ENCODE peak calls at places on chromosomes 3 and 15, in nine cellular contexts. K, U, M, H, Q, T, D, W and P are unnamed samples.

GRCh38 chr15:85742186-85742751 is 52.5 kb downstream of the KLHL25 start:
- DNase-seq in K (no peak), U (no peak), M (peak), H (no peak), Q (no peak), T (no peak), D (peak), W (no peak), P (no peak)

GRCh38 chr3:194844046-194844445 is 158.4 kb downstream of the FAM43A start:
- DNase-seq in K (no peak), U (no peak), M (no peak), H (no peak), Q (no peak), T (no peak), D (no peak), W (no peak), P (no peak)

GRCh38 chr15:60217161-60217560 is 180.6 kb downstream of the ANXA2 start:
- DNase-seq in K (no peak), U (no peak), M (no peak), H (no peak), Q (no peak), T (no peak), D (no peak), W (no peak), P (no peak)

GRCh38 chr3:197750863-197751737 is 1.4 kb downstream of the FYTTD1 start:
- DNase-seq in K (peak), U (peak), M (peak), H (peak), Q (no peak), T (peak), D (peak), W (peak), P (peak)

GRCh38 chr15:31004220-31004733 is 12.8 kb upstream of the MTMR10 start:
- DNase-seq in K (peak), U (no peak), M (no peak), H (no peak), Q (no peak), T (no peak), D (no peak), W (peak), P (peak)

GRCh38 chr15:29111705-29112281 is 157.8 kb downstream of the NSMCE3 start:
- DNase-seq in K (no peak), U (no peak), M (no peak), H (no peak), Q (no peak), T (no peak), D (no peak), W (no peak), P (no peak)

GRCh38 chr15:33027636-33028035 is 166.9 kb downstream of the FMN1 start:
- DNase-seq in K (no peak), U (no peak), M (no peak), H (no peak), Q (no peak), T (no peak), D (no peak), W (no peak), P (no peak)

GRCh38 chr3:52434491-52435115 is 10.3 kb downstream of the SEMA3G start:
- DNase-seq in K (no peak), U (no peak), M (no peak), H (no peak), Q (no peak), T (no peak), D (no peak), W (no peak), P (no peak)

GRCh38 chr3:62041681-62042080 is 331.7 kb downstream of the FEZF2 start:
- DNase-seq in K (no peak), U (no peak), M (no peak), H (no peak), Q (no peak), T (no peak), D (no peak), W (no peak), P (no peak)

GRCh38 chr3:84772841-84773240 is 185.9 kb upstream of the CADM2 start:
- DNase-seq in K (no peak), U (no peak), M (no peak), H (no peak), Q (no peak), T (no peak), D (no peak), W (no peak), P (no peak)

GRCh38 chr3:153829596-153830170 is 291.5 kb upstream of the ARHGEF26 start:
- DNase-seq in K (no peak), U (no peak), M (peak), H (no peak), Q (no peak), T (no peak), D (peak), W (no peak), P (no peak)

GRCh38 chr3:127037971-127038446 is 55.1 kb downstream of the PLXNA1 start:
- DNase-seq in K (no peak), U (no peak), M (peak), H (no peak), Q (no peak), T (no peak), D (no peak), W (no peak), P (no peak)

GRCh38 chr15:53611145-53611920 is 148.1 kb downstream of the WDR72 start:
- DNase-seq in K (no peak), U (peak), M (no peak), H (no peak), Q (no peak), T (no peak), D (peak), W (no peak), P (no peak)

GRCh38 chr3:170425491-170426239 is 7.0 kb downstream of the CLDN11 start:
- DNase-seq in K (no peak), U (no peak), M (no peak), H (no peak), Q (peak), T (no peak), D (no peak), W (no peak), P (no peak)

GRCh38 chr3:134685881-134686802 is 35.3 kb upstream of the KY start:
- DNase-seq in K (no peak), U (no peak), M (peak), H (no peak), Q (no peak), T (no peak), D (peak), W (no peak), P (no peak)

GRCh38 chr3:32109256-32109655 is 2.8 kb downstream of the GPD1L start:
- DNase-seq in K (no peak), U (no peak), M (peak), H (peak), Q (no peak), T (peak), D (peak), W (no peak), P (no peak)

GRCh38 chr15:88454867-88455810 is 12.0 kb downstream of the MRPL46 start:
- DNase-seq in K (peak), U (peak), M (peak), H (peak), Q (peak), T (no peak), D (peak), W (peak), P (peak)

GRCh38 chr3:193240436-193240849 is 579 bp upstream of the PLAAT1 start:
- DNase-seq in K (no peak), U (peak), M (no peak), H (peak), Q (no peak), T (no peak), D (no peak), W (peak), P (peak)

GRCh38 chr3:148477375-148477774 is 220.3 kb upstream of the AGTR1 start:
- DNase-seq in K (no peak), U (no peak), M (no peak), H (no peak), Q (no peak), T (no peak), D (no peak), W (no peak), P (no peak)

GRCh38 chr3:156694536-156694935 is 20.1 kb downstream of the TIPARP start:
- DNase-seq in K (no peak), U (no peak), M (peak), H (no peak), Q (no peak), T (no peak), D (no peak), W (no peak), P (no peak)

GRCh38 chr3:14949126-14949525 is 1.7 kb downstream of the NR2C2 start:
- DNase-seq in K (no peak), U (no peak), M (peak), H (no peak), Q (no peak), T (no peak), D (no peak), W (peak), P (no peak)

GRCh38 chr3:180684807-180685206 is 5.5 kb upstream of the CCDC39 start:
- DNase-seq in K (no peak), U (no peak), M (no peak), H (no peak), Q (no peak), T (no peak), D (no peak), W (no peak), P (no peak)

GRCh38 chr3:125310623-125311076 is 64.5 kb downstream of the ZNF148 start:
- DNase-seq in K (peak), U (no peak), M (no peak), H (no peak), Q (no peak), T (no peak), D (no peak), W (no peak), P (peak)

GRCh38 chr15:71532994-71533393 is 277.4 kb upstream of the NR2E3 start:
- DNase-seq in K (no peak), U (peak), M (peak), H (peak), Q (no peak), T (no peak), D (peak), W (peak), P (peak)

GRCh38 chr15:47333758-47334157 is 383.5 kb upstream of the SEMA6D start:
- DNase-seq in K (no peak), U (no peak), M (no peak), H (no peak), Q (no peak), T (no peak), D (no peak), W (no peak), P (no peak)

GRCh38 chr3:39405687-39406367 is 693 bp upstream of the RPSA start:
- DNase-seq in K (no peak), U (no peak), M (no peak), H (no peak), Q (no peak), T (no peak), D (no peak), W (no peak), P (no peak)

GRCh38 chr15:82158811-82159210 is 103.7 kb downstream of the EFL1 start:
- DNase-seq in K (no peak), U (no peak), M (no peak), H (peak), Q (no peak), T (no peak), D (no peak), W (no peak), P (no peak)

GRCh38 chr15:52427804-52428203 is 100.9 kb downstream of the MYO5A start:
- DNase-seq in K (peak), U (no peak), M (peak), H (peak), Q (no peak), T (no peak), D (peak), W (no peak), P (peak)

DNA sequence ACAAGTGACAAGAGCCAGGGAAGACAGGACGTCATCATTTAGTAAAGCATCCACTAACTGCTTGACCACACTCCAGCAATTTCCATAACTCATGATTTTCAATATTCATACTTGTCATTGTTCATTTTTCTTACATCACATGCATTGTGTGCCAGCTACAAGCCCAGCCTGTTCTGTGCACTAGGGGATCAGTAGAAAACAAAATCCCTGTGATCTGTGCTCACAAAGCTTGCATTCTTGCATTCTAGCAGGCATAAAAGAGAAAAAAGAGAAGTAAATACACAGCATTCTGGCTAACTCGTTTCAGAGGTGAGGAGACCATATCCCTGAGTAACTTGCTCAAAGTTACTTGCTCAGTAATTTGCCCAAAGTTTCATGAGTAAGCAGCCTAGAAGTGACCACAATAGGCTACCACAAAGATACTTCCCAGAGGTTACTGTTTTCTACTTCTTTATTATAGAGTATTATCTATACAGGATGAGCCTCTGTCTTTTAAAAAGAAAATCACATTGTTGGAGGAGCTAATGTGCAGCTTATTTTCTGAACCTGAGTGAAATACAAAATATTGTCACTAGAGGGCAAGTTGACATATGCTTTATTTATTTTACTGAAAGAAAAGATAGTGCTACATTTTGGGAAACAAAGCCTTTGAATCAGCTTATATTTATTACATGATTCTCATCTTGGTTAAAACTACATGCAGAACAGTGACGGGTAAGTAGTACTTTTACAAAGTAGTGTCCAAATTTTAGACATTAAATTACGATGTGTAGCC is 701.4 kb upstream of the LMCD1 start:
- DNase-seq in K (no peak), U (no peak), M (peak), H (no peak), Q (no peak), T (no peak), D (peak), W (no peak), P (no peak)
- TF ChIP-seq CTCF in K (no peak), U (no peak), M (no peak), H (peak), Q (peak), T (peak), D (no peak), W (peak), P (no peak)

GRCh38 chr3:5569152-5569551 is 381.6 kb downstream of the EDEM1 start:
- DNase-seq in K (no peak), U (no peak), M (no peak), H (no peak), Q (no peak), T (no peak), D (no peak), W (no peak), P (no peak)

GRCh38 chr3:5572168-5572567 is 384.7 kb downstream of the EDEM1 start:
- DNase-seq in K (no peak), U (no peak), M (no peak), H (no peak), Q (no peak), T (no peak), D (no peak), W (no peak), P (no peak)

GRCh38 chr3:5567113-5567512 is 379.6 kb downstream of the EDEM1 start:
- DNase-seq in K (no peak), U (no peak), M (no peak), H (no peak), Q (no peak), T (no peak), D (no peak), W (no peak), P (no peak)

GRCh38 chr3:5565026-5565425 is 377.5 kb downstream of the EDEM1 start:
- DNase-seq in K (no peak), U (no peak), M (no peak), H (no peak), Q (no peak), T (no peak), D (no peak), W (no peak), P (no peak)

DNA sequence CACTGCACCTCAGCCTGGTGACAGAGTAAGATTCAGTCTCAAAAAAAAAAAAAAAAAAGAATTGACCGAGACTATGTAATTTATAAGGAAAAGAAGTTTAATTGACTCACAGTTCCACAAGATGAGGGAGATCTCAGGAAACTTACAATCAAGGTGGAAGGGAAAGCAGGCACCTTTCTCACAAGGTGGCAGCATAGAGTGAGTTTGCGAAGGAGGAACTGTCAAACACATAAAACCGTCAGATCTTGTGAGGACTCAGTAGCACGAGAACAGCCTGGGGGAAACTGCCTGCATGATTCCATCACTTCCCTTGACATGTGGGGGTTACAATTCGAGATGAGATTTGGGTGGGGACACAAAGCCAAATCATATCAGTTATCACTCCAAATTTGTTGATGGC is 380.9 kb downstream of the EDEM1 start:
- DNase-seq in K (no peak), U (peak), M (no peak), H (peak), Q (no peak), T (no peak), D (no peak), W (no peak), P (peak)
- TF ChIP-seq CTCF in K (no peak), U (peak), M (no peak), H (no peak), Q (peak), T (no peak), D (no peak), W (no peak), P (no peak)

GRCh38 chr3:77500711-77501110 is 460.8 kb downstream of the ROBO2 start:
- DNase-seq in K (no peak), U (no peak), M (no peak), H (no peak), Q (no peak), T (no peak), D (no peak), W (no peak), P (no peak)

GRCh38 chr3:77506384-77506783 is 466.5 kb downstream of the ROBO2 start:
- DNase-seq in K (no peak), U (no peak), M (no peak), H (no peak), Q (no peak), T (no peak), D (no peak), W (no peak), P (no peak)
- TF ChIP-seq CTCF in K (no peak), U (no peak), M (no peak), H (no peak), Q (no peak), T (no peak), D (no peak), W (no peak), P (no peak)

GRCh38 chr3:6791161-6791560 is 69.8 kb upstream of the GRM7 start:
- DNase-seq in K (no peak), U (no peak), M (no peak), H (no peak), Q (no peak), T (no peak), D (no peak), W (no peak), P (no peak)
- TF ChIP-seq CTCF in K (no peak), U (no peak), M (no peak), H (no peak), Q (no peak), T (peak), D (no peak), W (no peak), P (no peak)

GRCh38 chr3:186849392-186849975 is 7.0 kb downstream of the ADIPOQ start:
- DNase-seq in K (peak), U (peak), M (peak), H (peak), Q (no peak), T (no peak), D (peak), W (no peak), P (peak)
- TF ChIP-seq CTCF in K (peak), U (peak), M (peak), H (peak), Q (peak), T (peak), D (peak), W (peak), P (peak)